ENCODE peak calls at places on chromosomes 6 and 20, in five cellular contexts. S is IMR-90; V is right cardiac atrium; X is uterus; F is CD4-positive, alpha-beta memory T cell. K is an unnamed sample. For H3K4me1, the result is how much of the 10 kb centered on the place peaks cover.

GRCh38 chr6:136539967-136540366 is 10.3 kb downstream of the MAP7 start:
- DNase-seq in S (no peak), V (no peak), X (no peak), F (no peak), K (no peak)

GRCh38 chr6:21965029-21965428 is 331.8 kb downstream of the PRL start:
- DNase-seq in S (no peak), V (no peak), X (no peak), F (no peak), K (no peak)

GRCh38 chr6:130381459-130382380 is 15.9 kb downstream of the TMEM200A start:
- DNase-seq in S (no peak), V (no peak), X (no peak), F (peak), K (no peak)

GRCh38 chr6:106256201-106256968 is 69.2 kb downstream of the ATG5 start:
- DNase-seq in S (peak), V (no peak), X (no peak), F (no peak), K (no peak)

GRCh38 chr6:152112503-152113261 is 305.2 kb downstream of the ESR1 start:
- DNase-seq in S (no peak), V (peak), X (no peak), F (no peak), K (peak)

GRCh38 chr6:25311251-25311910 is 32.2 kb downstream of the CARMIL1 start:
- DNase-seq in S (peak), V (no peak), X (no peak), F (no peak), K (no peak)

GRCh38 chr6:15941168-15941567 is 187.7 kb upstream of the MYLIP start:
- DNase-seq in S (no peak), V (no peak), X (no peak), F (no peak), K (no peak)

GRCh38 chr20:5654557-5654956 is 95.6 kb upstream of the SHLD1 start:
- DNase-seq in S (peak), V (no peak), X (no peak), F (no peak), K (no peak)

GRCh38 chr20:3209023-3209945 is at the start of gene ITPA:
- DNase-seq in S (peak), V (peak), X (peak), F (peak), K (peak)

GRCh38 chr20:44656447-44656846 is 4.9 kb upstream of the ADA start:
- DNase-seq in S (no peak), V (no peak), X (no peak), F (no peak), K (no peak)

GRCh38 chr20:1927217-1927616 is 32.0 kb downstream of the SIRPA start:
- DNase-seq in S (no peak), V (no peak), X (no peak), F (no peak), K (no peak)

GRCh38 chr6:112180095-112180820 is 74.1 kb downstream of the LAMA4 start:
- DNase-seq in S (peak), V (no peak), X (no peak), F (peak), K (no peak)

GRCh38 chr20:5741089-5741488 is 9.1 kb upstream of the SHLD1 start:
- DNase-seq in S (peak), V (no peak), X (no peak), F (no peak), K (no peak)

GRCh38 chr6:49415358-49415757 is 47.7 kb downstream of the MMUT start:
- DNase-seq in S (no peak), V (no peak), X (no peak), F (no peak), K (no peak)

GRCh38 chr20:23937303-23938117 is 51.1 kb downstream of the GGTLC1 start:
- DNase-seq in S (peak), V (peak), X (peak), F (peak), K (no peak)

GRCh38 chr6:118029967-118030366 is 122.9 kb downstream of the SLC35F1 start:
- DNase-seq in S (no peak), V (no peak), X (no peak), F (no peak), K (no peak)

GRCh38 chr20:42024653-42025052 is 406.5 kb upstream of the CHD6 start:
- DNase-seq in S (no peak), V (no peak), X (no peak), F (no peak), K (no peak)

GRCh38 chr6:4776967-4777925 is 1.0 kb downstream of the CDYL start:
- DNase-seq in S (peak), V (no peak), X (no peak), F (peak), K (peak)

GRCh38 chr20:24612799-24613775 is 143.7 kb downstream of the SYNDIG1 start:
- DNase-seq in S (peak), V (peak), X (no peak), F (no peak), K (no peak)

GRCh38 chr6:100620085-100620484 is 155.4 kb upstream of the SIM1 start:
- DNase-seq in S (peak), V (no peak), X (no peak), F (no peak), K (no peak)

GRCh38 chr6:62516287-62517152 is 230.5 kb upstream of the KHDRBS2 start:
- DNase-seq in S (no peak), V (no peak), X (no peak), F (no peak), K (no peak)

GRCh38 chr6:115932481-115932880 is 128.2 kb downstream of the FRK start:
- DNase-seq in S (no peak), V (no peak), X (no peak), F (no peak), K (no peak)

GRCh38 chr20:41159547-41159946 is 22.2 kb downstream of the PLCG1 start:
- DNase-seq in S (no peak), V (no peak), X (no peak), F (no peak), K (no peak)

GRCh38 chr6:125273965-125274364 is 27.8 kb downstream of the HDDC2 start:
- DNase-seq in S (peak), V (no peak), X (no peak), F (no peak), K (no peak)

GRCh38 chr20:58481541-58482021 is 33.6 kb downstream of the APCDD1L start:
- DNase-seq in S (no peak), V (peak), X (no peak), F (peak), K (peak)

GRCh38 chr6:31580446-31580755 is 1.8 kb downstream of the LTB start:
- DNase-seq in S (no peak), V (no peak), X (no peak), F (no peak), K (no peak)

GRCh38 chr6:31579546-31580445 is 2.4 kb downstream of the LTB start:
- DNase-seq in S (no peak), V (no peak), X (no peak), F (no peak), K (no peak)

GRCh38 chr6:31578461-31579118 is 3.2 kb downstream of the TNF start:
- DNase-seq in S (no peak), V (no peak), X (no peak), F (no peak), K (no peak)

GRCh38 chr6:31578058-31578457 is 2.7 kb downstream of the TNF start:
- DNase-seq in S (no peak), V (no peak), X (no peak), F (no peak), K (no peak)

DNA sequence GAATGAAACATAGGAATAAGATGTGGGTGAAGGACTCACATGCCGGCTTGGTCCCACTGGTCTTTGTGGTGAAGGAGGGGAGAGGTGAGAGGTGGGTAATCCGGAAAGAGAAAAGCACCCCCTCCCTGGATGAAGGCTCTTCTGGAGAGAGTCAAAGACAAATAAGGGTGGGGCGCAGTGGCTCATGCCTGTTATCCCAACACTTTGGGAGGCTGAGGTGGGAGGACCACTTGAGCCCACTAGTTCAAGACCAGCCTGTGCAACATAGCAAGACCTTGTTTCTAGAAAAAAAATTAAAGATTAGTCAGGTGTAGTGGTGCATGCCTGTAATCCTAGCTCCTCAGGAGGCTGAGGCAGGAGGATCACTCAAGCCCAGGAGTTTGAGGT is 3.1 kb downstream of the LTB start:
- DNase-seq in S (no peak), V (no peak), X (no peak), F (no peak), K (no peak)
- H3K27ac ChIP-seq in S (no peak), V (no peak), X (no peak), F (peak), K (no peak)

DNA sequence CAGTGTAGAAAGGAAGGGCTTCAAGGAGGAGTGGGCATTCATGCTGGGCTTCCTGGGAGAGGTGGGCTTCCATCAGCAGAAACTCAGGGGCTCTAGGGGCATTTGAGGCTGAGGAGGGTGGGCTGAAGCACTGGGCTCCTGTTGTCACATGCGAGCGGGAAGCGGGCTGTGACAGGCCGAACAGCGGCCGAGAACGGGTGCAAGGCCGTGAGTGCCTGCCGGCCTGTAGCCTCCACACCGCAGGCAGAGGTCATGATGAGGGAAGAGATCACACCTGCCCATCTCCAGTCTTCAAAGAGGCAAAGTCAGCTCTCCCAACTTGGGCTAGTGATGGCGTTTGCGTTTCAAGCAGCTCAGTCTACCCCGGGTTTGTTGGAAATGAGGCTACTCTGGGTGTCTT is 880 bp downstream of the TTLL2 start:
- DNase-seq in S (no peak), V (no peak), X (no peak), F (no peak), K (no peak)
- H3K4me1 ChIP-seq in S (under half), V (under half), X (under half), F (under half), K (under half)

GRCh38 chr6:144364208-144364718 is 79.1 kb downstream of the UTRN start:
- DNase-seq in S (no peak), V (no peak), X (no peak), F (no peak), K (no peak)
- H3K27ac ChIP-seq in S (no peak), V (no peak), X (no peak), F (no peak), K (no peak)

DNA sequence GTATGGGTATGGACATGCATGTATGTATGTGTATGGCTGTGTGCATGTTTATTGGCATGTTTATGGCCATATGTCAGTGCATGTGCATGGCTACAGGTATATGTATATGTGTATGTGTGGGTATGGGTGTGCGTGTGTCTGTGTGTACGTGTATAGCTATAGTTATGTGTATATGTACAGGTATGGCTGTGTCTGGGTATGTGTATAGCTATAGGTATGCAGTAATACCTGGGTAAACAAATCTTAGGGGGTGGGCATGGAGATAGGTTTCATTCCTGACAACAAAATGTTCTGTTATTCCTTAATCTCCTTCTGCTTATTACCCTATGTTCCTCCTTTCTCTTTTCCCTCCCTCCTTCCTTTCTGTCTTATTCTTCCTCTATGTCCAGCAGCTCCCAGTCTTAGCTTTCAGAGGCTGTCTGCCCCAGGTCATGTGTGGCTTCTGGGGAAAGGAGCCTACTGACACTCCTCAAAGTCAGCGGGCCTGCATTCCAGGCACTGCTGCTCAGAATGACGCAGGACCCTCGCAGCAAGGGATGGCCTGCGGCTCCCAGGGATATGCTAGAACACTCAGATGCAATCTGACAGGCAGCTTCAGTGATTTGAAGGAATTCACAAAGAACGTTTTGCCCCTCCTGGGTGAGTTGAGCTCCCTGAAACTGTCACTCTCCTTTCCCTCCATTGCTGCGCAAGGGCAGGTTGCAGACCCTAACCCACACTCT is 139.3 kb upstream of the PHACTR1 start:
- DNase-seq in S (peak), V (no peak), X (no peak), F (no peak), K (no peak)
- H3K4me1 ChIP-seq in S (under half), V (under half), X (under half), F (under half), K (under half)

DNA sequence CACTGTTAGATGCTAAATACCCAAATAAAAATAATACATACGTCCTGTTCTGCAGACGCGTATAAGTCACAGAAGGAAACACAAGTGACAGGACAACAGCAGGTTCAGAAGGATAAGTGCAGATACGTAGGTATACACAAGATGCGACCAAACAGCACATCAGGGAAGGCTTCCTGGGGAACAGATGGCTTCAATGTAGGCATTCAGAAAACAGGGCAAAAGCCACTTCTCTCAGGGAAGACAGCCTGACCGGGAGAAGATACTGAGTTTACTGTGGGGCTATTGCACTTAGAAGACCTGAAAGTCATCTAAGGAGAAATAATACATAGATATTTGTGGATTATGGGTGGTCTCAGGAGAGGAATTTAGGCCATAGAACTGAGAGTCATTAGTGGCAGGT is 1.9 kb downstream of the HLA-DPA1 start:
- DNase-seq in S (no peak), V (no peak), X (no peak), F (no peak), K (no peak)
- H3K27ac ChIP-seq in S (no peak), V (no peak), X (no peak), F (no peak), K (no peak)

GRCh38 chr6:46491789-46492547 is 719 bp upstream of the RCAN2 start:
- DNase-seq in S (peak), V (peak), X (peak), F (peak), K (peak)

GRCh38 chr6:46491201-46491788 is at the start of gene RCAN2:
- DNase-seq in S (peak), V (peak), X (peak), F (no peak), K (peak)

GRCh38 chr6:46484081-46484820 is 7.0 kb downstream of the RCAN2 start:
- DNase-seq in S (no peak), V (peak), X (no peak), F (no peak), K (no peak)

GRCh38 chr6:46490425-46491200 is 636 bp downstream of the RCAN2 start:
- DNase-seq in S (no peak), V (peak), X (peak), F (no peak), K (peak)

DNA sequence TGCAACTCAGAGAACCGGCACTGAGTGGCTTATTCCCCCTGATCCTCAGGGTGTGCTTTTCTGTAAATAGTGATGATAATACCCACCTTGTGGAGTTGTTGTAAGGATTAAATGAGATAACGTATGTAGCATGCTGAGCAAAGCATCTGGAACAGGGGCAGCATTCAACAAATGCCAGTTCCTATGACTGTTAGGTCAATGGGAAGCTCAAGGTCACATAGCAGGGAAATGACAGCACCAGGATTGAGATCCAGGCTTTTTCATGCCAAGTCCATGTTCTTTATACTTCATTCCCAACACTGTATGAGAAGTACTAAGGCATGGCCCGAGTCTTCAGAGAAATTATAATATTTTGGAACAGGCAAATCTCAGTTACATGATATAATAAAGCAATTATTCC is 5.1 kb downstream of the RCAN2 start:
- DNase-seq in S (no peak), V (no peak), X (no peak), F (no peak), K (no peak)
- H3K4me1 ChIP-seq in S (under half), V (under half), X (under half), F (under half), K (under half)

DNA sequence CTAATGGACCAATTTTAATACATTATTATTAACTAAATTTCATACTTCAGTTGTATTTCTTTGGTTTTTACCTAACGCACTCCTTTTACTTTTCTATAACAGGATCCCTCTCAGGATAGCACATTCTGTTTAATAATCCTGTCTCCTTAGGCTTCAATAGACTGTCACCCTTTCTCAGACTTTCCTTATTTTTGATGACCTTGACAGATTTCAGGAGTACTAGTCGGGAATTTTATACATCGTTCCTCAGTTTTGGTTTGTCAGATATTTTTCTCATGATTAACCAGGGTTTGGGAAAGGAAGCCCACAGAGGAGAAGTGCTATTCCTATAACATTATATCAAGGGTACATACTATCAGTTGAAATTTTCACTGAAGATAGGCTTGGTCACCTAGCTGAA is 768.0 kb upstream of the GJE1 start:
- DNase-seq in S (no peak), V (no peak), X (no peak), F (no peak), K (no peak)
- H3K27ac ChIP-seq in S (no peak), V (no peak), X (no peak), F (no peak), K (no peak)

K was measured in psoas muscle.